ENCODE peak calls at places on chromosome 16, in ten cellular contexts. C, W, K, P, H, R, B, O, N and L are unnamed samples.

GRCh38 chr16:21224800-21225199 is 8.7 kb upstream of the ANKS4B start:
- DNase-seq in P (peak; percentile 55), K (no peak), R (no peak), O (no peak), W (no peak), B (no peak), H (no peak), N (no peak), C (no peak), L (no peak)

GRCh38 chr16:67481561-67482259 is 753 bp upstream of the ATP6V0D1 start:
- DNase-seq in H (peak; percentile 65), B (peak; percentile 71), K (no peak), P (peak; percentile 74), N (no peak), O (no peak), R (peak; percentile 70), W (peak; percentile 33), C (peak; percentile 86), L (peak; percentile 56)

GRCh38 chr16:88536510-88536909 is 33.7 kb upstream of the ZC3H18 start:
- DNase-seq in O (no peak), W (no peak), H (no peak), P (no peak), N (no peak), B (peak; percentile 31), C (no peak), K (no peak), R (no peak), L (no peak)

GRCh38 chr16:83298541-83298940 is 509.2 kb upstream of the HSBP1 start:
- DNase-seq in W (no peak), R (no peak), K (no peak), B (no peak), P (no peak), O (no peak), C (no peak), H (no peak), N (no peak), L (no peak)

GRCh38 chr16:67927131-67927941 is 4.3 kb downstream of the CTRL start:
- DNase-seq in W (no peak), P (no peak), C (no peak), N (no peak), H (no peak), O (no peak), K (no peak), B (no peak), R (no peak), L (no peak)

GRCh38 chr16:71499775-71500364 is 10.7 kb upstream of the ZNF19 start:
- DNase-seq in K (peak; percentile 65), O (peak; percentile 28), H (peak; percentile 68), N (peak; percentile 60), R (peak; percentile 26), B (no peak), P (peak; percentile 72), W (peak; percentile 53), C (no peak), L (no peak)

GRCh38 chr16:86707171-86707570 is 128.8 kb downstream of the FOXL1 start:
- DNase-seq in B (no peak), K (no peak), C (peak; percentile 9), R (no peak), P (no peak), N (no peak), O (no peak), W (no peak), H (no peak), L (no peak)

GRCh38 chr16:66588981-66589713 is 9.9 kb downstream of the CMTM2 start:
- DNase-seq in K (peak; percentile 42), H (peak; percentile 55), P (peak; percentile 82), O (no peak), C (peak; percentile 71), R (peak; percentile 56), N (peak; percentile 73), B (no peak), W (peak; percentile 36), L (peak; percentile 45)

GRCh38 chr16:17471745-17472075 is 950 bp upstream of the XYLT1 start:
- DNase-seq in O (no peak), N (no peak), C (no peak), R (no peak), H (no peak), B (no peak), P (no peak), K (no peak), W (no peak), L (no peak)

GRCh38 chr16:1691956-1692355 is 13.9 kb downstream of the JPT2 start:
- DNase-seq in B (no peak), P (no peak), H (no peak), W (no peak), O (no peak), N (no peak), R (no peak), K (peak; percentile 82), C (no peak), L (no peak)

GRCh38 chr16:50643192-50643591 is 37.9 kb downstream of the SNX20 start:
- DNase-seq in N (no peak), K (no peak), B (no peak), W (no peak), R (no peak), O (no peak), H (no peak), C (no peak), P (no peak), L (no peak)

GRCh38 chr16:50261707-50262235 is 4.6 kb upstream of the ADCY7 start:
- DNase-seq in P (no peak), W (no peak), C (peak; percentile 61), B (no peak), H (peak; percentile 57), N (no peak), R (no peak), K (no peak), O (no peak), L (peak; percentile 41)

GRCh38 chr16:88047462-88047861 is 96.2 kb downstream of the BANP start:
- DNase-seq in O (no peak), B (no peak), R (no peak), C (no peak), K (no peak), P (no peak), N (no peak), W (no peak), H (peak; percentile 35), L (no peak)

GRCh38 chr16:57347858-57348257 is 10.7 kb upstream of the CCL22 start:
- DNase-seq in N (no peak), C (no peak), O (no peak), B (no peak), R (no peak), P (no peak), H (no peak), W (no peak), K (no peak), L (no peak)

GRCh38 chr16:83623091-83623730 is 184.6 kb upstream of the HSBP1 start:
- DNase-seq in B (no peak), O (no peak), P (no peak), W (no peak), C (no peak), N (peak; percentile 36), R (no peak), H (no peak), K (no peak), L (no peak)

DNA sequence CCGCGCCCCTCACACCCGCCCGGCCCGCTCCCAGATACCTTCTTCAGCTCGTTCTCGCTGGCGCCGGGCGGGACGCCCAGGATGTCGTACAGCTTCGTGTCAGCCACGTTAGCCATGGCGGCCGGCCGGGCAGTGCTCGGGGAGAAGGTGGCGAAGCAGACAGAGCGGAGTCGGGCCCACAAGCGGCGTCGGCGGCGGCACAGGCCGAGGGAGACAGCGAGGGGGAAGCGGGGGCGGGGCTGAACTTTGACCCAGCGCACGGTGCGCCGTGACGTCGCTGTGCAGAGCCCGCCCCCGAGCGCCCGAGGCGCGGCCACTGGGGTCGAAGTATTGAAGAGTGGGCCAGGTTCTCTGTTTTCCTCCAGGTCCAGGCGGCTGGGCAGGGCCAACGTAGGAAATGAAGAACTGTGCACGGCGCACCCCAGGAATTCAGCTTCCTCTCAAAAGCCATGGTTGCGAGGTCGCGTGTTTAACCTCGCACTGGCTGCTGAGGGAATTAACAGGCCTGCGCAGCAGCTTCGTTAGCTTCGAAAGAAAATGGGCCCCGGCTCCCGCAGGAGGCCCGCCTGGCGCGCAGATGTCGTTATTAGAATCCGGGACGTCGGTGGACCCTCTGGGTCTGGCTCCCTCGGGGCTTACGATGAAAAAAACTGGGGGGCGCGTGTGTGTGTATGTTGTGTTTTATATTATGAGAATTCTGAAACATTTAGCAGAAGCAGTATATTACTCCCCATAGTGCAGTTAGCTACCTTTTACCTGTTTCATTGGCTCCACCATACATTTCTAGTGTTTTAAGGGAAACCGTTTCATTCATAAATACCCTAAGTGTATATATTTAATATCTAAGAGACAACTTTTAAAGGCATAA is at the start of gene DNAJA2:
- DNase-seq in W (peak; percentile 90), H (peak; percentile 85), R (peak; percentile 94), P (peak; percentile 93), N (peak; percentile 95), O (peak; percentile 54), B (peak; percentile 95), K (peak; percentile 85), C (peak; percentile 96), L (peak; percentile 93)
- H3K4me1 ChIP-seq in W (peaks cover 40% of the 10 kb centered on the region), H (peaks cover 63% of the 10 kb centered on the region), R (no peaks in the 10 kb centered on the region), P (peaks cover 13% of the 10 kb centered on the region), N (peaks cover 12% of the 10 kb centered on the region), O (peaks cover 23% of the 10 kb centered on the region), B (peaks cover 5% of the 10 kb centered on the region), K (peaks cover 41% of the 10 kb centered on the region), C (peaks cover 29% of the 10 kb centered on the region), L (peaks cover 63% of the 10 kb centered on the region)

DNA sequence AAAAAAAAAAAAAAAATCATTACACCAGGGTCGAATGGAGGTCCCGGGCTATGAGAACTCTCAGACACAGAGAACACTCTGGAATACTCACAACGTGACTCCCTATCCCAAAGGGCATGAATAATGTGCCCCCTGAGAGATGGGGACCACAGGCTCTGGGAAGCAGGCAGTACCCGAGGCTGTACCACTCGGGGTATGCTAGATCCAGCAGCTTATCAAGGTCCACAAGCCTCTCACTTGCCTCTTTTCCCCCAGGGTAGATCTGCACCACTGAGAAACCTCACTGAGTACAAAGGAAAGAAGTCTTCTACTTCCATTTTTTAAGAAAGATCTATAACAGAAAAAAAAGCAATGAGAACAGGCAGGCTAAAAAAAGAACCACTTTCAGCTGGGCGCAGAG is 40.5 kb downstream of the WDR59 start:
- DNase-seq in B (no peak), W (no peak), R (no peak), O (no peak), P (no peak), N (no peak), K (no peak), C (no peak), H (no peak), L (no peak)
- TF ChIP-seq EP300 in B (no peak), W (no peak), R (no peak), O (no peak), P (no peak), N (no peak), K (no peak), C (no peak), H (no peak), L (no peak)

DNA sequence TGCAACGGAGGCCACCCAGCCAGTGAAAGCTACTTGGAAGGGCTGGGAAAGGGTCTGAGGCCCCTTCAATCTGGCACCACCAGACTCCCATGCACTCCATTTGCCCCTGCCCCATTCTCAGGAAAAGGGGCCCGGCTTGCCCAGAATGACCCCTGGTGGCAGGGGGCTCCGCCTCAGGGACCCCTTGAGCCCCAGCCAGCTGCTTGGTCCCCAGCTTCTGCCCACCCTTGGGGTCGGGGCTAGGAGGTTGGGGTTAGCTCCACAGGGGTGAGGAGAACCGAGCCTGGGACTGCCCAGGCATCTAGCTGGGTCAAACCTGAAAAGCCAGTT is 1.3 kb downstream of the RHBDF1 start:
- DNase-seq in C (no peak), O (no peak), B (no peak), P (no peak), N (no peak), W (no peak), R (no peak), H (no peak), K (no peak), L (no peak)
- H3K4me1 ChIP-seq in C (peaks cover 72% of the 10 kb centered on the region), O (peaks cover 3% of the 10 kb centered on the region), B (peaks cover 34% of the 10 kb centered on the region), P (peaks cover 71% of the 10 kb centered on the region), N (peaks cover 3% of the 10 kb centered on the region), W (peaks cover 91% of the 10 kb centered on the region), R (peaks cover 12% of the 10 kb centered on the region), H (peaks cover 84% of the 10 kb centered on the region), K (peaks cover 23% of the 10 kb centered on the region), L (peaks cover 85% of the 10 kb centered on the region)

GRCh38 chr16:23353440-23353839 is 51.3 kb downstream of the SCNN1B start:
- DNase-seq in N (no peak), H (no peak), O (no peak), R (no peak), P (no peak), K (no peak), B (no peak), W (no peak), C (peak; percentile 41), L (no peak)
- TF ChIP-seq EP300 in N (no peak), H (no peak), O (no peak), R (no peak), P (no peak), K (no peak), B (no peak), W (no peak), C (no peak), L (no peak)